ENCODE peak calls at places on chromosome 22, in nine cellular contexts. Q, Z, T, V, O, H, W, S and M are unnamed samples.

GRCh38 chr22:32411388-32411787 is 659 bp downstream of the RTCB start:
- DNase-seq in T (peak; percentile 9), Q (peak; percentile 50), W (no peak), H (peak; percentile 10), Z (peak; percentile 16), V (no peak), S (no peak), O (no peak), M (no peak)

GRCh38 chr22:45511847-45512261 is 9.2 kb downstream of the FBLN1 start:
- DNase-seq in S (peak; percentile 38), Z (peak; percentile 93), O (peak; percentile 80), W (peak; percentile 77), Q (no peak), H (peak; percentile 98), T (no peak), V (peak; percentile 84), M (peak; percentile 86)

GRCh38 chr22:24376002-24376401 is 51.4 kb upstream of the ADORA2A start:
- DNase-seq in V (no peak), Z (no peak), Q (no peak), S (no peak), W (no peak), T (no peak), O (no peak), H (no peak), M (no peak)

GRCh38 chr22:20979243-20979809 is 2.8 kb upstream of the LZTR1 start:
- DNase-seq in V (no peak), H (peak; percentile 85), W (peak; percentile 72), S (peak; percentile 77), Q (peak; percentile 75), O (peak; percentile 53), Z (peak; percentile 93), T (peak; percentile 41), M (peak; percentile 76)

GRCh38 chr22:46060292-46061123 is 83.5 kb upstream of the WNT7B start:
- DNase-seq in W (no peak), T (no peak), Q (no peak), H (no peak), Z (no peak), S (peak; percentile 12), V (no peak), O (no peak), M (no peak)

GRCh38 chr22:32752326-32752725 is 49.2 kb upstream of the TIMP3 start:
- DNase-seq in V (no peak), O (no peak), Q (no peak), W (no peak), S (no peak), Z (no peak), T (no peak), H (no peak), M (no peak)

GRCh38 chr22:40955516-40955915 is 4.3 kb downstream of the RBX1 start:
- DNase-seq in Q (no peak), S (no peak), H (peak; percentile 42), V (no peak), Z (peak; percentile 64), W (no peak), T (no peak), O (no peak), M (no peak)

GRCh38 chr22:42717197-42717967 is 3.3 kb downstream of the A4GALT start:
- DNase-seq in Q (no peak), H (no peak), W (no peak), V (no peak), S (no peak), Z (peak; percentile 19), O (no peak), T (no peak), M (no peak)

GRCh38 chr22:47174096-47174495 is 411.6 kb downstream of the TBC1D22A start:
- DNase-seq in O (no peak), S (no peak), Z (no peak), Q (no peak), V (peak; percentile 45), H (no peak), W (no peak), T (no peak), M (peak; percentile 48)

GRCh38 chr22:26079009-26079408 is 90.3 kb upstream of the SEZ6L start:
- DNase-seq in Q (no peak), W (no peak), O (no peak), T (no peak), Z (no peak), H (no peak), V (no peak), S (no peak), M (no peak)

GRCh38 chr22:24973867-24974266 is 21.4 kb downstream of the KIAA1671 start:
- DNase-seq in O (no peak), T (no peak), S (no peak), W (no peak), V (no peak), Q (no peak), H (no peak), Z (no peak), M (no peak)

GRCh38 chr22:47002692-47003091 is 240.2 kb downstream of the TBC1D22A start:
- DNase-seq in O (no peak), S (no peak), Q (no peak), T (no peak), H (no peak), W (no peak), V (no peak), Z (no peak), M (no peak)

GRCh38 chr22:47173535-47174021 is 411.1 kb downstream of the TBC1D22A start:
- DNase-seq in H (no peak), Q (no peak), V (peak; percentile 50), S (no peak), O (no peak), W (no peak), T (no peak), Z (no peak), M (peak; percentile 26)

GRCh38 chr22:23888615-23889401 is 5.4 kb upstream of the MIF start:
- DNase-seq in Q (peak; percentile 3), V (no peak), W (no peak), Z (peak; percentile 62), S (no peak), H (peak; percentile 42), O (no peak), T (no peak), M (no peak)

GRCh38 chr22:49321477-49322055 is 506.1 kb downstream of the BRD1 start:
- DNase-seq in H (no peak), V (no peak), W (no peak), S (no peak), Z (no peak), Q (no peak), O (no peak), T (no peak), M (peak; percentile 73)

GRCh38 chr22:40176921-40177737 is 596 bp upstream of the TNRC6B start:
- DNase-seq in S (peak; percentile 66), V (no peak), W (no peak), H (peak; percentile 75), O (peak; percentile 18), Q (peak; percentile 61), Z (peak; percentile 76), T (peak; percentile 54), M (peak; percentile 62)

GRCh38 chr22:34850010-34850409 is 215.9 kb upstream of the ISX start:
- DNase-seq in S (no peak), O (no peak), V (no peak), T (no peak), W (no peak), Q (no peak), H (no peak), Z (no peak), M (no peak)

GRCh38 chr22:11066458-11067285 is 4461.3 kb upstream of the OR11H1 start:
- DNase-seq in Q (no peak), W (no peak), S (no peak), V (no peak), O (no peak), Z (no peak), H (no peak), T (no peak), M (peak; percentile 84)

GRCh38 chr22:32448980-32449379 is 15.3 kb downstream of the BPIFC start:
- DNase-seq in W (no peak), Z (no peak), T (no peak), S (no peak), V (no peak), O (no peak), Q (no peak), H (no peak), M (no peak)

GRCh38 chr22:25930710-25931353 is 188.8 kb downstream of the MYO18B start:
- DNase-seq in S (peak; percentile 43), W (no peak), V (no peak), O (no peak), H (no peak), Z (no peak), Q (no peak), T (no peak), M (no peak)

GRCh38 chr22:23553922-23554870 is 25.9 kb downstream of the IGLL1 start:
- DNase-seq in W (no peak), V (peak; percentile 41), Z (no peak), Q (no peak), S (no peak), O (no peak), H (no peak), T (no peak), M (peak; percentile 55)

GRCh38 chr22:24285245-24285644 is 14.6 kb downstream of the SPECC1L start:
- DNase-seq in S (no peak), O (no peak), T (no peak), Q (no peak), Z (no peak), H (peak; percentile 42), V (no peak), W (no peak), M (no peak)

GRCh38 chr22:38842512-38843200 is 1.2 kb downstream of the NPTXR start:
- DNase-seq in H (no peak), V (no peak), O (no peak), Z (no peak), W (no peak), Q (no peak), T (no peak), S (no peak), M (no peak)
- H3K27me3 ChIP-seq in H (peaks cover 29% of the 10 kb centered on the region), V (peaks cover 39% of the 10 kb centered on the region), O (peaks cover 44% of the 10 kb centered on the region), Z (peaks cover 47% of the 10 kb centered on the region), W (no peaks in the 10 kb centered on the region), Q (peaks cover 26% of the 10 kb centered on the region), T (no peaks in the 10 kb centered on the region), S (no peaks in the 10 kb centered on the region), M (no peaks in the 10 kb centered on the region)

GRCh38 chr22:30279932-30280331 is 9.4 kb downstream of the CASTOR1 start:
- DNase-seq in Q (no peak), S (no peak), O (no peak), T (no peak), Z (no peak), H (no peak), V (no peak), W (no peak), M (no peak)
- H3K27me3 ChIP-seq in Q (no peaks in the 10 kb centered on the region), S (no peaks in the 10 kb centered on the region), O (no peaks in the 10 kb centered on the region), T (no peaks in the 10 kb centered on the region), Z (no peaks in the 10 kb centered on the region), H (no peaks in the 10 kb centered on the region), V (no peaks in the 10 kb centered on the region), W (no peaks in the 10 kb centered on the region), M (no peaks in the 10 kb centered on the region)

GRCh38 chr22:22122348-22123117 is 122.1 kb upstream of the VPREB1 start:
- DNase-seq in Z (no peak), T (no peak), H (no peak), O (no peak), V (no peak), S (no peak), W (no peak), Q (no peak), M (no peak)
- H3K27me3 ChIP-seq in Z (peaks cover 70% of the 10 kb centered on the region), T (no peaks in the 10 kb centered on the region), H (peaks cover 3% of the 10 kb centered on the region), O (peaks cover 63% of the 10 kb centered on the region), V (peaks cover 60% of the 10 kb centered on the region), S (no peaks in the 10 kb centered on the region), W (no peaks in the 10 kb centered on the region), Q (peaks cover 12% of the 10 kb centered on the region), M (no peaks in the 10 kb centered on the region)

DNA sequence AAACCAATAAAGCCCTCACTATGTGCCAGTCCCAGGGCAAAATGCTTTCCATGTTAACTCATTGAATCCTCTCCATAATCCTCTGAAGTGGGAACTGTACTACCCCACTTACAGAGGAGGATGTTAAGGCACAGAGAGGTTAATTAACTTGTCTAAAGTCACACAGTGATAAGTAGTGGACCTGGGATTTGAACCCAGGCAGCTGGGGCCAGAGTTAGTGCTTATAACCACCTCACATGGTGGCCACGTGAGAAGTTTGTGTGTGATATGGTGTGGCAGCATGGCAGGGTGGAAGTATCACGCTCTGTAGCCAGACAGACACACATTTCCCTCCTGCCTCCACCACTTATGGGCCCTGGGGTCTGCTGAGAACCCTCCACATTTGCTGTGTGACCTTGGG is 16.5 kb downstream of the PARVG start:
- DNase-seq in Q (no peak), S (no peak), W (no peak), Z (no peak), V (no peak), H (no peak), O (no peak), T (no peak), M (no peak)
- H3K27me3 ChIP-seq in Q (no peaks in the 10 kb centered on the region), S (no peaks in the 10 kb centered on the region), W (no peaks in the 10 kb centered on the region), Z (no peaks in the 10 kb centered on the region), V (peaks cover 39% of the 10 kb centered on the region), H (peaks cover 4% of the 10 kb centered on the region), O (peaks cover 57% of the 10 kb centered on the region), T (no peaks in the 10 kb centered on the region), M (no peaks in the 10 kb centered on the region)